ENCODE peak calls at places on chromosomes 1 and 21, in ten cellular contexts. T is CD8-positive, alpha-beta memory T cell; N is cardiac muscle cell; S is colonic mucosa; K is DND-41; U is GM23248; G is PC-3; O is body of pancreas; A is astrocyte; P is A549. Q is an unnamed sample.

GRCh38 chr21:28568692-28569091 is 424.0 kb downstream of the LTN1 start:
- DNase-seq in T (no peak), N (no peak), S (no peak), K (no peak), U (no peak), G (no peak), O (no peak), A (no peak), P (no peak), Q (no peak)

GRCh38 chr1:9787702-9788101 is 36.1 kb downstream of the CLSTN1 start:
- DNase-seq in T (peak; percentile 72), N (no peak), S (no peak), K (peak; percentile 79), U (no peak), G (no peak), O (no peak), A (no peak), P (no peak), Q (no peak)

GRCh38 chr1:240019524-240019923 is 72.2 kb upstream of the FMN2 start:
- DNase-seq in T (no peak), N (no peak), S (no peak), K (no peak), U (no peak), G (no peak), O (no peak), A (no peak), P (no peak), Q (no peak)

GRCh38 chr1:9213956-9214355 is 20.6 kb upstream of the H6PD start:
- DNase-seq in T (no peak), N (no peak), S (no peak), K (no peak), U (no peak), G (peak; percentile 28), O (no peak), A (no peak), P (no peak), Q (no peak)

GRCh38 chr1:87045757-87046422 is 131.5 kb downstream of the HS2ST1 start:
- DNase-seq in T (peak; percentile 61), N (no peak), S (no peak), K (peak; percentile 34), U (peak; percentile 6), G (no peak), O (no peak), A (peak; percentile 55), P (no peak), Q (no peak)

GRCh38 chr1:161388639-161389038 is 21.0 kb upstream of the CFAP126 start:
- DNase-seq in T (no peak), N (no peak), S (no peak), K (peak; percentile 25), U (no peak), G (no peak), O (no peak), A (no peak), P (no peak), Q (no peak)

GRCh38 chr1:27473755-27474154 is 16.2 kb downstream of the WASF2 start:
- DNase-seq in T (no peak), N (no peak), S (no peak), K (no peak), U (no peak), G (no peak), O (no peak), A (no peak), P (no peak), Q (no peak)

GRCh38 chr1:35762204-35762603 is 7.6 kb downstream of the CLSPN start:
- DNase-seq in T (no peak), N (no peak), S (no peak), K (no peak), U (no peak), G (no peak), O (no peak), A (no peak), P (no peak), Q (no peak)

GRCh38 chr1:208476825-208477170 is 232.6 kb upstream of the PLXNA2 start:
- DNase-seq in T (no peak), N (no peak), S (no peak), K (no peak), U (no peak), G (no peak), O (no peak), A (no peak), P (no peak), Q (no peak)

GRCh38 chr1:1124508-1124785 is 8.6 kb upstream of the C1orf159 start:
- DNase-seq in T (no peak), N (no peak), S (peak; percentile 77), K (no peak), U (no peak), G (no peak), O (no peak), A (no peak), P (no peak), Q (no peak)
- H3K4me3 ChIP-seq in T (no peak overlapping the region), N (no peak overlapping the region), S (no peak overlapping the region), K (no peak overlapping the region), U (no peak overlapping the region), G (no peak overlapping the region), O (no peak overlapping the region), A (no peak overlapping the region), P (no peak overlapping the region), Q (no peak overlapping the region)

GRCh38 chr21:41861987-41862386 is 17.2 kb downstream of the PRDM15 start:
- DNase-seq in T (no peak), N (no peak), S (no peak), K (no peak), U (no peak), G (no peak), O (no peak), A (no peak), P (no peak), Q (no peak)

GRCh38 chr21:41861255-41861654 is 17.9 kb downstream of the PRDM15 start:
- DNase-seq in T (no peak), N (no peak), S (no peak), K (no peak), U (no peak), G (no peak), O (no peak), A (no peak), P (no peak), Q (no peak)

GRCh38 chr21:41865002-41865777 is 14.0 kb downstream of the PRDM15 start:
- DNase-seq in T (no peak), N (no peak), S (no peak), K (no peak), U (no peak), G (no peak), O (no peak), A (no peak), P (no peak), Q (no peak)

GRCh38 chr21:41864311-41865001 is 14.7 kb downstream of the PRDM15 start:
- DNase-seq in T (no peak), N (no peak), S (no peak), K (no peak), U (no peak), G (no peak), O (no peak), A (no peak), P (no peak), Q (no peak)

DNA sequence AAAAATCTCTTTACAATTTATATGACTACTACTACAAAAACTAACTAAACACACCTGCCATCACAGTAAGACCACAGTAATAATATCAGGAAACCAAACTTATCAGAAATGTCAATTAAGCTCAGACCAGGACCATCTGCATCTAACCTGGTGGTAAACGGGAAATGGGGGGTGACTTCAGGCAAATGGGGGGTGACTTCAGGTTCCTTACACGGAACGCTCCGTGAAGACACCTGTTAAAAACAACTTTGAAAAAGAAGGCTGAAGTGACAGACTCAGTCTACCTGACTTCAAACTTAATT is 15.8 kb downstream of the PRDM15 start:
- DNase-seq in T (no peak), N (no peak), S (no peak), K (no peak), U (no peak), G (no peak), O (no peak), A (no peak), P (no peak), Q (no peak)
- H3K27ac ChIP-seq in T (no peak overlapping the region), N (no peak overlapping the region), S (no peak overlapping the region), K (no peak overlapping the region), U (peak overlapping the region; percentile 22), G (peak overlapping the region; percentile 25), O (no peak overlapping the region), A (no peak overlapping the region), P (peak overlapping the region; percentile 50), Q (no peak overlapping the region)

GRCh38 chr21:9737871-9738520 is 783.4 kb upstream of the TPTE start:
- DNase-seq in T (no peak), N (no peak), S (no peak), K (no peak), U (no peak), G (peak; percentile 12), O (no peak), A (no peak), P (no peak), Q (no peak)

GRCh38 chr21:9730866-9731265 is 790.5 kb upstream of the TPTE start:
- DNase-seq in T (no peak), N (no peak), S (no peak), K (no peak), U (no peak), G (no peak), O (no peak), A (no peak), P (no peak), Q (no peak)

GRCh38 chr21:9739240-9739639 is 782.1 kb upstream of the TPTE start:
- DNase-seq in T (no peak), N (no peak), S (no peak), K (no peak), U (no peak), G (no peak), O (no peak), A (no peak), P (no peak), Q (no peak)

GRCh38 chr21:9738527-9738926 is 782.9 kb upstream of the TPTE start:
- DNase-seq in T (no peak), N (no peak), S (no peak), K (no peak), U (no peak), G (no peak), O (no peak), A (no peak), P (no peak), Q (no peak)

GRCh38 chr21:9735421-9735961 is 785.9 kb upstream of the TPTE start:
- DNase-seq in T (no peak), N (no peak), S (no peak), K (no peak), U (no peak), G (no peak), O (no peak), A (no peak), P (no peak), Q (no peak)
- H3K9me3 ChIP-seq in T (peaks cover 4% of the 10 kb centered on the region), N (peaks cover 9% of the 10 kb centered on the region), S (peaks cover 13% of the 10 kb centered on the region), K (peaks cover 35% of the 10 kb centered on the region), U (peaks cover 2% of the 10 kb centered on the region), G (peaks cover 68% of the 10 kb centered on the region), O (no peaks in the 10 kb centered on the region), A (peaks cover 40% of the 10 kb centered on the region), P (no peaks in the 10 kb centered on the region), Q (no peaks in the 10 kb centered on the region)

DNA sequence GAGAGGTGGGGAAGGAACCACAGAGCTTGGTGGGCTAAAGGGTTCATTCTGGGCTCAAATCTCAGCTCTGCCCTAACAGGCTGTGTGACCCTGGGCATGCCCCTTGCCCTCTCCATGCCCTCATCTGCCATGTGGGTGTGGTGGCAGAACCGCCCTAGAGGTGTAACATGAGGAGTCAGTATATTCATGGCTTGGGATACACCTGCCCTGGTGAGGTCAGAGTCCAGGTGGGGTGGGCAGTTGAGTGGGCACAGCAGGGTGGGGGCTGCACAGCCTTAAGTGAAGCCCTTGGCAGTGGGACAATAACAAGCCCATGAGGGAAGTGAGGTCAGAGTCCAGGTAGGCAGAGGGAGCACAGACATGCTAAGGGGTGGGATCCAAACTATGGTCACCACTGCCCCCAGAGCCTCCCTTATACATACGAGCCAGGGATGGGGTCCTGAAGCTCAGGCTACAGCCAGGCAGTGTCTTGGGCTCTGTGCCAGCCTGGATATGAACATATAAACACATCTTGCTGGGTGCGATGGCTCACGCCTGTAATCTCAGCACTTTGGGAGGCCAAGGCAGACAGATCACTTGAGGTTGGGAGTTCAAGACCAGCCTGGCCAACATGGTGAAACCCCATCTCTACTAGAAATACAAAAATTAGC is 59.0 kb upstream of the EFHD2 start:
- DNase-seq in T (no peak), N (no peak), S (peak; percentile 88), K (no peak), U (no peak), G (no peak), O (no peak), A (no peak), P (no peak), Q (no peak)
- H3K4me3 ChIP-seq in T (no peak overlapping the region), N (no peak overlapping the region), S (no peak overlapping the region), K (no peak overlapping the region), U (no peak overlapping the region), G (no peak overlapping the region), O (no peak overlapping the region), A (no peak overlapping the region), P (no peak overlapping the region), Q (no peak overlapping the region)

Q was measured in SK-N-MC.